ENCODE peak calls at places on chromosomes 6 and 20, in ten cellular contexts. One of them, this sample, is unnamed.

GRCh38 chr20:37265152-37265551 is 3.5 kb upstream of the GHRH start:
- DNase-seq in heart left ventricle: no peak
- DNase-seq in ovary: no peak
- DNase-seq in endothelial cell of umbilical vein: no peak
- DNase-seq in HCT116: no peak
- DNase-seq in IMR-90: no peak
- DNase-seq in A549: no peak
- DNase-seq in K562: no peak
- DNase-seq in body of pancreas: no peak
- DNase-seq in right lobe of liver: no peak
- DNase-seq in this sample: peak

GRCh38 chr6:21079468-21080048 is 514.0 kb upstream of the SOX4 start:
- DNase-seq in heart left ventricle: no peak
- DNase-seq in ovary: no peak
- DNase-seq in endothelial cell of umbilical vein: no peak
- DNase-seq in HCT116: no peak
- DNase-seq in IMR-90: peak
- DNase-seq in A549: no peak
- DNase-seq in K562: no peak
- DNase-seq in body of pancreas: no peak
- DNase-seq in right lobe of liver: no peak
- DNase-seq in this sample: no peak

GRCh38 chr6:25916330-25916729 is 14.2 kb downstream of the SLC17A2 start:
- DNase-seq in heart left ventricle: no peak
- DNase-seq in ovary: no peak
- DNase-seq in endothelial cell of umbilical vein: no peak
- DNase-seq in HCT116: no peak
- DNase-seq in IMR-90: no peak
- DNase-seq in A549: no peak
- DNase-seq in K562: no peak
- DNase-seq in body of pancreas: no peak
- DNase-seq in right lobe of liver: no peak
- DNase-seq in this sample: no peak

GRCh38 chr20:32635764-32636163 is 38.0 kb downstream of the C20orf203 start:
- DNase-seq in heart left ventricle: no peak
- DNase-seq in ovary: no peak
- DNase-seq in endothelial cell of umbilical vein: no peak
- DNase-seq in HCT116: no peak
- DNase-seq in IMR-90: peak
- DNase-seq in A549: no peak
- DNase-seq in K562: no peak
- DNase-seq in body of pancreas: no peak
- DNase-seq in right lobe of liver: no peak
- DNase-seq in this sample: no peak

GRCh38 chr6:48641544-48641943 is 530.5 kb upstream of the PTCHD4 start:
- DNase-seq in heart left ventricle: no peak
- DNase-seq in ovary: no peak
- DNase-seq in endothelial cell of umbilical vein: no peak
- DNase-seq in HCT116: no peak
- DNase-seq in IMR-90: peak
- DNase-seq in A549: no peak
- DNase-seq in K562: no peak
- DNase-seq in body of pancreas: no peak
- DNase-seq in right lobe of liver: no peak
- DNase-seq in this sample: no peak

GRCh38 chr20:37316116-37316774 is 26.8 kb downstream of the MANBAL start:
- DNase-seq in heart left ventricle: no peak
- DNase-seq in ovary: peak
- DNase-seq in endothelial cell of umbilical vein: no peak
- DNase-seq in HCT116: no peak
- DNase-seq in IMR-90: no peak
- DNase-seq in A549: no peak
- DNase-seq in K562: no peak
- DNase-seq in body of pancreas: no peak
- DNase-seq in right lobe of liver: no peak
- DNase-seq in this sample: peak

GRCh38 chr6:146154197-146154596 is 125.3 kb downstream of the GRM1 start:
- DNase-seq in heart left ventricle: no peak
- DNase-seq in ovary: no peak
- DNase-seq in endothelial cell of umbilical vein: no peak
- DNase-seq in HCT116: no peak
- DNase-seq in IMR-90: no peak
- DNase-seq in A549: no peak
- DNase-seq in K562: no peak
- DNase-seq in body of pancreas: no peak
- DNase-seq in right lobe of liver: no peak
- DNase-seq in this sample: no peak

GRCh38 chr6:14881399-14881798 is 364.5 kb upstream of the JARID2 start:
- DNase-seq in heart left ventricle: no peak
- DNase-seq in ovary: no peak
- DNase-seq in endothelial cell of umbilical vein: peak
- DNase-seq in HCT116: no peak
- DNase-seq in IMR-90: peak
- DNase-seq in A549: peak
- DNase-seq in K562: no peak
- DNase-seq in body of pancreas: no peak
- DNase-seq in right lobe of liver: no peak
- DNase-seq in this sample: no peak

GRCh38 chr20:36613974-36614373 is 8.4 kb downstream of the RAB5IF start:
- DNase-seq in heart left ventricle: no peak
- DNase-seq in ovary: no peak
- DNase-seq in endothelial cell of umbilical vein: no peak
- DNase-seq in HCT116: no peak
- DNase-seq in IMR-90: no peak
- DNase-seq in A549: no peak
- DNase-seq in K562: no peak
- DNase-seq in body of pancreas: peak
- DNase-seq in right lobe of liver: no peak
- DNase-seq in this sample: no peak

GRCh38 chr20:2820084-2820895 is 4.1 kb downstream of the TMEM239 start:
- DNase-seq in heart left ventricle: no peak
- DNase-seq in ovary: peak
- DNase-seq in endothelial cell of umbilical vein: no peak
- DNase-seq in HCT116: no peak
- DNase-seq in IMR-90: peak
- DNase-seq in A549: no peak
- DNase-seq in K562: peak
- DNase-seq in body of pancreas: no peak
- DNase-seq in right lobe of liver: no peak
- DNase-seq in this sample: no peak

GRCh38 chr6:17132967-17133366 is 31.1 kb downstream of the STMND1 start:
- DNase-seq in heart left ventricle: no peak
- DNase-seq in ovary: no peak
- DNase-seq in endothelial cell of umbilical vein: no peak
- DNase-seq in HCT116: no peak
- DNase-seq in IMR-90: no peak
- DNase-seq in A549: no peak
- DNase-seq in K562: no peak
- DNase-seq in body of pancreas: no peak
- DNase-seq in right lobe of liver: no peak
- DNase-seq in this sample: no peak

GRCh38 chr6:52573295-52573694 is 3.6 kb downstream of the TRAM2 start:
- DNase-seq in heart left ventricle: no peak
- DNase-seq in ovary: no peak
- DNase-seq in endothelial cell of umbilical vein: peak
- DNase-seq in HCT116: no peak
- DNase-seq in IMR-90: no peak
- DNase-seq in A549: no peak
- DNase-seq in K562: no peak
- DNase-seq in body of pancreas: no peak
- DNase-seq in right lobe of liver: no peak
- DNase-seq in this sample: no peak

DNA sequence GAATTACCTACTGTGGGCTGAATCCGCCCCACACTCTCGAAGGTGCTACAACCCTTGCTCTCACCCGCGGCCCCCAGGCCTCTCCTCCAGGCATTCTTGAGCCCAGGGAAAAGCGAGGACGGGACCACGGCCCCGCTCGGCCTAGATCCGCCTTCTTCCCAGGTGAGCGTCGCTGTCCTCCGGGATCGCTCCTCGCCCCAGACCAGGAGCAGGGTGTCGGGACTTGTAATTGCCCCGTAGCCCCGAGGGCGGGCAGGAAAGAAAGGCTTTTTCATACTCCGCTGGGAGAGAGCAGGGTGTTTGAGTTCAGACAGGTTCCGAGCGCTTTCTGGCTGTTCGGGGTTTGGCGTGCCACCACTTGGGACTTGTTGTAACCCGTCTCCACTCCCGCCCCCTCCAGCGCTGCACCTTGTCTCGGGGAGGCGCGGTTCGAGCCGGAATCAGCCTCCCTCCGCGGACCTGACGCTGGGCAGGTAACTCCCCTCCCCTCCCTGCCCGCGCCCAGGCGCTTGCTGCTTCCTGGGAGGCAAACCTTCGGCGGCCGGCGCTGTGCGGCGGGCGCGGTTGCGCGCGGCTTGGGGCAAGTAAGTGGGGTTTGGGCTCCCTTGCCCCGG is at the start of gene FAM83B:
- DNase-seq in heart left ventricle: no peak
- DNase-seq in ovary: no peak
- DNase-seq in endothelial cell of umbilical vein: no peak
- DNase-seq in HCT116: peak
- DNase-seq in IMR-90: no peak
- DNase-seq in A549: no peak
- DNase-seq in K562: no peak
- DNase-seq in body of pancreas: peak
- DNase-seq in right lobe of liver: no peak
- DNase-seq in this sample: no peak
- TF ChIP-seq POLR2A in heart left ventricle: no peak
- TF ChIP-seq POLR2A in ovary: no peak
- TF ChIP-seq POLR2A in endothelial cell of umbilical vein: no peak
- TF ChIP-seq POLR2A in HCT116: peak
- TF ChIP-seq POLR2A in IMR-90: no peak
- TF ChIP-seq POLR2A in A549: no peak
- TF ChIP-seq POLR2A in K562: no peak
- TF ChIP-seq POLR2A in body of pancreas: peak
- TF ChIP-seq POLR2A in right lobe of liver: no peak
- TF ChIP-seq POLR2A in this sample: no peak

DNA sequence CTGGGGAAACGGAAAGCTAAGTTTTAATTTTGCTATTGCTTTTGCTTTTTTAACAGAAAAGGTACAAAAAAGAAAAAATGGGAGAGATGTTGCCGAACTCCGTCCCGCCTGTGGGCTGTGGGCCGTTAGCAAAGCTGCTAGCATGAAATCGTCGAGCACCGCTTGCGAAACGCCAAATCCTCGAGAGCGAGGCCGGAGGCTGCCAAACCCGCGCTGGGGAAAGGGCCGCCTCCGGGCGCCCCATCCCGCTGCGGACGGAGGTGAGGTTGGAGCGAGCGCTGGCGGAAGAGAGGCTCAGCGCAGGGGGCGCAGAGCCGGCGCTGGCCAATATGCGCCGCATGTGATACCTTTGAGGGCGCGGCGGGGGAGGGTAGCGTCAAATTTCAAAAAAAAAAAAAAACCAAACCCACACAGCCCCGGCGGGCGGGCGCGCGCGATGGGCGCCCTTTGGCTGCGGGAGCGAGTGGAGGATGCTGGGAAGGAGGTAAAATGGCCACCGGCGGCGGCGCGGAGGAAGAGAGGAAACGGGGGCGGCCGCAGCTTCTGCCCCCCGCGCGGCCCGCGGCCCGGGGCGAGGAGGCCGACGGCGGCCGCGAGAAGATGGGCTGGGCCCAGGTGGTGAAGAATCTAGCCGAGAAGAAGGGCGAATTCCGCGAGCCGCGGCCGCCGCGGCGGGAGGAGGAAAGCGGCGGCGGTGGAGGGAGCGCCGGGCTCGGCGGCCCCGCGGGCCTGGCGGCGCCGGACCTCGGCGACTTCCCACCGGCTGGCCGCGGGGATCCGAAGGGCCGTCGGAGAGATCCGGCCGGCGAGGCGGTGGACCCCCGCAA is at the start of gene ZCCHC3:
- DNase-seq in heart left ventricle: peak
- DNase-seq in ovary: peak
- DNase-seq in endothelial cell of umbilical vein: peak
- DNase-seq in HCT116: peak
- DNase-seq in IMR-90: peak
- DNase-seq in A549: peak
- DNase-seq in K562: peak
- DNase-seq in body of pancreas: peak
- DNase-seq in right lobe of liver: peak
- DNase-seq in this sample: peak
- TF ChIP-seq POLR2A in heart left ventricle: peak
- TF ChIP-seq POLR2A in ovary: peak
- TF ChIP-seq POLR2A in endothelial cell of umbilical vein: peak
- TF ChIP-seq POLR2A in HCT116: no peak
- TF ChIP-seq POLR2A in IMR-90: peak
- TF ChIP-seq POLR2A in A549: peak
- TF ChIP-seq POLR2A in K562: peak
- TF ChIP-seq POLR2A in body of pancreas: peak
- TF ChIP-seq POLR2A in right lobe of liver: peak
- TF ChIP-seq POLR2A in this sample: peak

GRCh38 chr6:13814176-13814937 is at the start of gene MCUR1:
- DNase-seq in heart left ventricle: peak
- DNase-seq in ovary: peak
- DNase-seq in endothelial cell of umbilical vein: peak
- DNase-seq in HCT116: peak
- DNase-seq in IMR-90: peak
- DNase-seq in A549: peak
- DNase-seq in K562: peak
- DNase-seq in body of pancreas: peak
- DNase-seq in right lobe of liver: peak
- DNase-seq in this sample: peak
- TF ChIP-seq POLR2A in heart left ventricle: peak
- TF ChIP-seq POLR2A in ovary: peak
- TF ChIP-seq POLR2A in endothelial cell of umbilical vein: peak
- TF ChIP-seq POLR2A in HCT116: peak
- TF ChIP-seq POLR2A in IMR-90: peak
- TF ChIP-seq POLR2A in A549: peak
- TF ChIP-seq POLR2A in K562: peak
- TF ChIP-seq POLR2A in body of pancreas: peak
- TF ChIP-seq POLR2A in right lobe of liver: peak
- TF ChIP-seq POLR2A in this sample: peak

DNA sequence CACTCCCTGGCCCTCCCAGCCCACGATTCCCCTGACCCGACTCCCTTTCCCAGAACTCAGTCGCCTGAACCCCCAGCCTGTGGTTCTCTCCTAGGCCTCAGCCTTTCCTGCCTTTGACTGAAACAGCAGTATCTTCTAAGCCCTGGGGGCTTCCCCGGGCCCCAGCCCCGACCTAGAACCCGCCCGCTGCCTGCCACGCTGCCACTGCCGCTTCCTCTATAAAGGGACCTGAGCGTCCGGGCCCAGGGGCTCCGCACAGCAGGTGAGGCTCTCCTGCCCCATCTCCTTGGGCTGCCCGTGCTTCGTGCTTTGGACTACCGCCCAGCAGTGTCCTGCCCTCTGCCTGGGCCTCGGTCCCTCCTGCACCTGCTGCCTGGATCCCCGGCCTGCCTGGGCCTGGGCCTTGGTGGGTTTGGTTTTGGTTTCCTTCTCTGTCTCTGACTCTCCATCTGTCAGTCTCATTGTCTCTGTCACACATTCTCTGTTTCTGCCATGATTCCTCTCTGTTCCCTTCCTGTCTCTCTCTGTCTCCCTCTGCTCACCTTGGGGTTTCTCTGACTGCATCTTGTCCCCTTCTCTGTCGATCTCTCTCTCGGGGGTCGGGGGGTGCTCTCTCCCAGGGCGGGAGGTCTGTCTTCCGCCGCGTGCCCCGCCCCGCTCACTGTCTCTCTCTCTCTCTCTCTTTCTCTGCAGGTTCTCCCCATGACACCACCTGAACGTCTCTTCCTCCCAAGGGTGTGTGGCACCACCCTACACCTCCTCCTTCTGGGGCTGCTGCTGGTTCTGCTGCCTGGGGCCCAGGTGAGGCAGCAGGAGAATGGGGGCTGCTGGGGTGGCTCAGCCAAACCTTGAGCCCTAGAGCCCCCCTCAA is at the start of gene LTA:
- DNase-seq in heart left ventricle: no peak
- DNase-seq in ovary: no peak
- DNase-seq in endothelial cell of umbilical vein: no peak
- DNase-seq in HCT116: no peak
- DNase-seq in IMR-90: no peak
- DNase-seq in A549: no peak
- DNase-seq in K562: no peak
- DNase-seq in body of pancreas: no peak
- DNase-seq in right lobe of liver: no peak
- DNase-seq in this sample: no peak
- TF ChIP-seq POLR2A in heart left ventricle: no peak
- TF ChIP-seq POLR2A in ovary: no peak
- TF ChIP-seq POLR2A in endothelial cell of umbilical vein: no peak
- TF ChIP-seq POLR2A in HCT116: no peak
- TF ChIP-seq POLR2A in IMR-90: no peak
- TF ChIP-seq POLR2A in A549: no peak
- TF ChIP-seq POLR2A in K562: no peak
- TF ChIP-seq POLR2A in body of pancreas: no peak
- TF ChIP-seq POLR2A in right lobe of liver: no peak
- TF ChIP-seq POLR2A in this sample: peak

This sample was measured in GM12891.